ENCODE peak calls at places on chromosome 22, in seven cellular contexts. C, G, O, F, U, X and B are unnamed samples.

GRCh38 chr22:25362215-25362882 is 142.9 kb downstream of the CRYBB2 start:
- DNase-seq in C (peak; percentile 53), G (peak; percentile 83), O (peak; percentile 74), F (peak; percentile 21), U (peak; percentile 82), X (peak; percentile 97), B (peak; percentile 66)

GRCh38 chr22:45308624-45309421 is 911 bp upstream of the FAM118A start:
- DNase-seq in C (no peak), G (no peak), O (no peak), F (peak; percentile 23), U (peak; percentile 28), X (peak; percentile 37), B (peak; percentile 21)

GRCh38 chr22:43876866-43877509 is 14.7 kb upstream of the SULT4A1 start:
- DNase-seq in C (no peak), G (no peak), O (no peak), F (no peak), U (no peak), X (no peak), B (no peak)

GRCh38 chr22:43376765-43377485 is 33.8 kb upstream of the SCUBE1 start:
- DNase-seq in C (no peak), G (no peak), O (no peak), F (no peak), U (no peak), X (no peak), B (no peak)

GRCh38 chr22:45441158-45441557 is 27.7 kb downstream of the RIBC2 start:
- DNase-seq in C (peak; percentile 70), G (peak; percentile 70), O (peak; percentile 78), F (peak; percentile 42), U (peak; percentile 73), X (peak; percentile 77), B (peak; percentile 30)

GRCh38 chr22:39135092-39135896 is 17.2 kb downstream of the CBX7 start:
- DNase-seq in C (peak; percentile 72), G (peak; percentile 90), O (peak; percentile 77), F (peak; percentile 7), U (peak; percentile 87), X (peak; percentile 91), B (peak; percentile 67)

GRCh38 chr22:24578355-24579241 is 14.3 kb downstream of the LRRC75B start:
- DNase-seq in C (peak; percentile 13), G (no peak), O (peak; percentile 67), F (no peak), U (no peak), X (no peak), B (no peak)

GRCh38 chr22:45468872-45469572 is 33.7 kb upstream of the FBLN1 start:
- DNase-seq in C (peak; percentile 70), G (no peak), O (no peak), F (no peak), U (no peak), X (no peak), B (no peak)

GRCh38 chr22:39306456-39307361 is 12.7 kb downstream of the RPL3 start:
- DNase-seq in C (peak; percentile 35), G (peak; percentile 51), O (no peak), F (no peak), U (peak; percentile 69), X (peak; percentile 83), B (peak; percentile 50)

GRCh38 chr22:50702261-50702671 is 29.6 kb downstream of the SHANK3 start:
- DNase-seq in C (no peak), G (no peak), O (no peak), F (no peak), U (no peak), X (no peak), B (no peak)

GRCh38 chr22:44698531-44699421 is 3.2 kb upstream of the PRR5 start:
- DNase-seq in C (no peak), G (no peak), O (peak; percentile 81), F (no peak), U (peak; percentile 82), X (peak; percentile 71), B (no peak)

GRCh38 chr22:37283393-37283937 is 1.2 kb downstream of the CYTH4 start:
- DNase-seq in C (no peak), G (peak; percentile 61), O (no peak), F (no peak), U (no peak), X (peak; percentile 71), B (peak; percentile 56)
- TF ChIP-seq EZH2phosphoT487 in C (no peak), G (no peak), O (no peak), F (no peak), U (no peak), X (no peak), B (no peak)

GRCh38 chr22:37021710-37022482 is 2.4 kb downstream of the MPST start:
- DNase-seq in C (peak; percentile 31), G (peak; percentile 82), O (peak; percentile 62), F (peak; percentile 27), U (peak; percentile 86), X (peak; percentile 82), B (peak; percentile 80)
- H3K4me1 ChIP-seq in C (peaks cover 7% of the 10 kb centered on the region), G (peaks cover 12% of the 10 kb centered on the region), O (peaks cover 40% of the 10 kb centered on the region), F (peaks cover 24% of the 10 kb centered on the region), U (peaks cover 16% of the 10 kb centered on the region), X (peaks cover 12% of the 10 kb centered on the region), B (peaks cover 13% of the 10 kb centered on the region)

GRCh38 chr22:37474447-37475090 is 11.6 kb downstream of the MFNG start:
- DNase-seq in C (no peak), G (no peak), O (no peak), F (no peak), U (no peak), X (no peak), B (no peak)

GRCh38 chr22:37470087-37470445 is 16.1 kb downstream of the MFNG start:
- DNase-seq in C (no peak), G (no peak), O (no peak), F (no peak), U (no peak), X (no peak), B (no peak)

GRCh38 chr22:37473437-37473946 is 12.7 kb downstream of the MFNG start:
- DNase-seq in C (no peak), G (no peak), O (no peak), F (no peak), U (no peak), X (no peak), B (no peak)

GRCh38 chr22:37471721-37472417 is 14.3 kb downstream of the MFNG start:
- DNase-seq in C (no peak), G (no peak), O (no peak), F (no peak), U (no peak), X (no peak), B (peak; percentile 53)

GRCh38 chr22:37472418-37473006 is 13.7 kb downstream of the MFNG start:
- DNase-seq in C (peak; percentile 54), G (peak; percentile 75), O (peak; percentile 56), F (no peak), U (peak; percentile 69), X (peak; percentile 81), B (peak; percentile 55)
- TF ChIP-seq CTCF in C (peak; percentile 72), G (peak; percentile 63), O (peak; percentile 45), F (peak; percentile 70), U (peak; percentile 72), X (peak; percentile 78), B (peak; percentile 87)

GRCh38 chr22:22479999-22480532 is 28.5 kb downstream of the ZNF280B start:
- DNase-seq in C (no peak), G (no peak), O (no peak), F (no peak), U (no peak), X (no peak), B (no peak)
- TF ChIP-seq EZH2phosphoT487 in C (no peak), G (no peak), O (no peak), F (no peak), U (no peak), X (no peak), B (no peak)